ENCODE peak calls at places on chromosomes 5 and 9, in seven cellular contexts. X is ovary; W is mammary epithelial cell; Q is effector memory CD4-positive, alpha-beta T cell; C is stomach; N is GM23248; U is CD8-positive, alpha-beta memory T cell. B is an unnamed sample.

GRCh38 chr9:72926506-72926905 is 26.3 kb downstream of the ALDH1A1 start:
- DNase-seq in X (no peak), W (no peak), Q (no peak), C (no peak), N (no peak), U (no peak), B (no peak)

GRCh38 chr5:39503148-39503547 is 78.4 kb upstream of the DAB2 start:
- DNase-seq in X (peak; percentile 63), W (no peak), Q (no peak), C (peak; percentile 26), N (peak; percentile 80), U (no peak), B (peak; percentile 49)

GRCh38 chr5:75734913-75735789 is 17.9 kb upstream of the POC5 start:
- DNase-seq in X (no peak), W (peak; percentile 16), Q (no peak), C (peak; percentile 55), N (peak; percentile 43), U (no peak), B (no peak)

GRCh38 chr9:13688990-13689600 is 409.6 kb upstream of the MPDZ start:
- DNase-seq in X (no peak), W (peak; percentile 8), Q (no peak), C (no peak), N (peak; percentile 20), U (no peak), B (no peak)

GRCh38 chr5:150783422-150783928 is 4.9 kb downstream of the SMIM3 start:
- DNase-seq in X (peak; percentile 68), W (peak; percentile 91), Q (peak; percentile 67), C (peak; percentile 54), N (peak; percentile 96), U (peak; percentile 29), B (peak; percentile 63)

GRCh38 chr5:10474521-10475075 is 32.9 kb downstream of the ROPN1L start:
- DNase-seq in X (no peak), W (no peak), Q (no peak), C (no peak), N (peak; percentile 76), U (no peak), B (no peak)

GRCh38 chr9:129290606-129291005 is 112.5 kb upstream of the IER5L start:
- DNase-seq in X (peak; percentile 6), W (no peak), Q (no peak), C (no peak), N (no peak), U (no peak), B (peak; percentile 49)

GRCh38 chr5:176596689-176597416 is 13.1 kb downstream of the GPRIN1 start:
- DNase-seq in X (peak; percentile 15), W (no peak), Q (peak; percentile 60), C (peak; percentile 42), N (peak; percentile 51), U (peak; percentile 44), B (no peak)

GRCh38 chr5:6497267-6497666 is 48.6 kb downstream of the UBE2QL1 start:
- DNase-seq in X (no peak), W (no peak), Q (no peak), C (no peak), N (no peak), U (no peak), B (no peak)

GRCh38 chr5:143234162-143234842 is 169.2 kb downstream of the NR3C1 start:
- DNase-seq in X (no peak), W (no peak), Q (no peak), C (no peak), N (no peak), U (no peak), B (no peak)

GRCh38 chr5:84384604-84385575 is at the start of gene EDIL3:
- DNase-seq in X (no peak), W (peak; percentile 5), Q (no peak), C (no peak), N (peak; percentile 56), U (no peak), B (no peak)

GRCh38 chr5:91848453-91848852 is 465.3 kb upstream of the ARRDC3 start:
- DNase-seq in X (no peak), W (peak; percentile 70), Q (no peak), C (no peak), N (peak; percentile 76), U (no peak), B (no peak)

GRCh38 chr5:161562446-161562845 is 15.9 kb upstream of the GABRB2 start:
- DNase-seq in X (no peak), W (no peak), Q (no peak), C (no peak), N (no peak), U (no peak), B (no peak)

GRCh38 chr5:14664270-14665109 is at the start of gene OTULIN:
- DNase-seq in X (peak; percentile 91), W (peak; percentile 91), Q (peak; percentile 78), C (peak; percentile 90), N (peak; percentile 95), U (peak; percentile 75), B (peak; percentile 91)
- H3K4me1 ChIP-seq in X (peaks cover 4% of the 10 kb centered on the region), W (peaks cover 39% of the 10 kb centered on the region), Q (peaks cover 37% of the 10 kb centered on the region), C (peaks cover 16% of the 10 kb centered on the region), N (peaks cover 40% of the 10 kb centered on the region), U (peaks cover 51% of the 10 kb centered on the region), B (peaks cover 12% of the 10 kb centered on the region)

DNA sequence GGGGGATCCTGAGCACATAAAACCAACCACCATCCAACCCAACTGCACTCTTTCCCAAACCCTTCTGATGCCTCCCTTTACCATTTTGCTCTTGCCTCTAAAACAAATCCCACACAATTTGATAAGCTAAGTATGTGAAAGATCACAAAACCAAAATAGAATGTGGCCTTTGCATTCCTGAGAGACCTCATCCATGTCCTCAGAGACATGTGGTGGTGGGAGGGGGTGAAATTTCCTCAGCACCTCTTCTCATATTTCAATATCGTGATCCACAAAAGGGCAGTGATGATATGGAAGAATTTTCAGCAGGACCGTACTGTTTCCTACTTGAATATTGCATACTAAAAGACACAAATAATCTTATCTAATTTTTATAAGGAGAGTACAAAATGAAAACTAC is 423.3 kb downstream of the TLE1 start:
- DNase-seq in X (no peak), W (no peak), Q (no peak), C (no peak), N (no peak), U (no peak), B (no peak)
- H3K27me3 ChIP-seq in X (no peaks in the 10 kb centered on the region), W (peaks cover 5% of the 10 kb centered on the region), Q (no peaks in the 10 kb centered on the region), C (no peaks in the 10 kb centered on the region), N (no peaks in the 10 kb centered on the region), U (no peaks in the 10 kb centered on the region), B (no peaks in the 10 kb centered on the region)

DNA sequence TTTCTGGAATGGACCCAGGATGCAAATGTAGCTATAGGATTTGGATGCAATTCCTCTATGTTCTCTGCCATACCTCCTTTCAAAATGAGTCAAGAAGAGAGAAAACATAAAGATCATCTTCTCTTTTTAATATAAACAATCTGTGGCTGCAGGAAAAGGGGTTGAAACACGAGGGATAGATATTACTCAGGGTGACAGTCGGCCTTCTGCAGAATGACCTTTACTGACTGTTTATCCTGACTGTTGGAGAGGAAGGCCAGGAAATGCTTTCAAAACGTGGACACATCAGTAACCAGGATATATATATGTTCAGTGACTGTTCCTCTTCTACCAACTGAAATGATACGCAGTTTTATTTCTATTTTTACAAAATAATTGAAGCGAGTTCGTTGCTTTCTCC is 44.4 kb downstream of the ACTBL2 start:
- DNase-seq in X (no peak), W (no peak), Q (no peak), C (no peak), N (peak; percentile 32), U (no peak), B (no peak)
- H3K4me1 ChIP-seq in X (peaks cover 8% of the 10 kb centered on the region), W (peaks cover 40% of the 10 kb centered on the region), Q (no peaks in the 10 kb centered on the region), C (peaks cover 23% of the 10 kb centered on the region), N (peaks cover 71% of the 10 kb centered on the region), U (no peaks in the 10 kb centered on the region), B (peaks cover 19% of the 10 kb centered on the region)

DNA sequence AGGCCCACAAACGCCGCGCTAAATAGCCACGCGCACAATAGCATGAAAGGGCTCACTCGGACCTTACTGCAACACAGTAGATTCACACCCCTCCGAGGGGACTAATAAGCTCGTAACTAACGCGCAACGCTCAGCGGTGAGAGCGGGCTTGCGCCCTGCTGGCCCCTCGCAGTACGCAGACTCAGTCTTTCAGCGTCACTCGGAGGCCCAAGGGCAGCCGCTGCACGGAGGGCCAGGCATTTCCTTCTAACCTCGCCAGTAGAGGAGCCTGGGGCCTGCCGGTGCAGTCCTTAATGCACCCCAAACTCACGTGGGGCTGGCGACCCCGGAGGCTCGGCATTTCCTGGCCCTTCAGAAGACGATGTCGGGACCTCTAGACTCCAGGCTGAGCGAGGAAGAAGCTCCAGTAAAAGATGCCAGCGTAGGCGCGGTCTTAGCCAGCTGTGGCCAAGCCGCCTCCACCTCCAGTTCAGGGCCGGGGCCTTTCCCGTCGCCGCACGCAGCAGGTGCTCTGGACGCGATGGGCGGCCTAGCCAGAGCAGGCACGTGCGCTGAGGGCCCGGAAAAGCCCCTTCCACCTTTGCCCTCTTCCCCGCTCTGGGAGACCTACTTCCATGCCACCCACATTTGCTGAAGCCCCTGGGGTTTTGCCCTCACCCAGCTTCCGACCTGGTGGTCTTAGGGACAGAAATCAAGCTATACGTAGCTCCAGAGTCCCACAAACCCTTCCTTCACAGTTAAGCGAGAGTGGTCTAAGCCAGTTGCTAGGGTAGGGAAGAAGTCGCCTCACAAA is 38.3 kb upstream of the TIFAB start:
- DNase-seq in X (no peak), W (no peak), Q (no peak), C (no peak), N (no peak), U (no peak), B (no peak)
- H3K27me3 ChIP-seq in X (no peaks in the 10 kb centered on the region), W (no peaks in the 10 kb centered on the region), Q (peaks cover 36% of the 10 kb centered on the region), C (peaks cover 65% of the 10 kb centered on the region), N (no peaks in the 10 kb centered on the region), U (peaks cover 20% of the 10 kb centered on the region), B (no peaks in the 10 kb centered on the region)

DNA sequence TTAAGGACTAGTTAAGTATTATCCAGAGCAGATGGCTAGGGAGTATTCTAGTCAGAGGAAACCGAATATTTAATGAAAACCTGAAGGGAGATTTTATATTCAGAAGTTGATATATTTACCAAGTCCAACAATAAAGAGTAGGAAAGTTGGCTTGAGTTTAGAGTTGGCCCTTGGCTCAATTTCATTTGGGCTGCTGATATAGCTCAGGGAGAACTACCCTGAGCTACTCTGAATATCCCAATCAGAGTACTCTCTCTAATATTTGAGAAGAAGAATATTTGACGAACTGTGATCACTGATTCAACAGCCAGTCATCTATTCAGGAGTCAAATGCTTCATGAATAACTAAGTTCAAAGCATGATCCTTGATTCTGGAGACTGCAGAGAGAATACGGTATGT is 34.5 kb downstream of the TBCA start:
- DNase-seq in X (no peak), W (no peak), Q (no peak), C (no peak), N (no peak), U (no peak), B (no peak)
- H3K4me1 ChIP-seq in X (peaks cover 4% of the 10 kb centered on the region), W (no peaks in the 10 kb centered on the region), Q (no peaks in the 10 kb centered on the region), C (no peaks in the 10 kb centered on the region), N (peaks cover 4% of the 10 kb centered on the region), U (no peaks in the 10 kb centered on the region), B (peaks cover 22% of the 10 kb centered on the region)

GRCh38 chr9:130938652-130939404 is at the start of gene FIBCD1:
- DNase-seq in X (no peak), W (peak; percentile 61), Q (no peak), C (no peak), N (peak; percentile 71), U (no peak), B (no peak)
- H3K27me3 ChIP-seq in X (peaks cover 12% of the 10 kb centered on the region), W (no peaks in the 10 kb centered on the region), Q (peaks cover 33% of the 10 kb centered on the region), C (peaks cover 95% of the 10 kb centered on the region), N (peaks cover 13% of the 10 kb centered on the region), U (peaks cover 73% of the 10 kb centered on the region), B (peaks cover 15% of the 10 kb centered on the region)

DNA sequence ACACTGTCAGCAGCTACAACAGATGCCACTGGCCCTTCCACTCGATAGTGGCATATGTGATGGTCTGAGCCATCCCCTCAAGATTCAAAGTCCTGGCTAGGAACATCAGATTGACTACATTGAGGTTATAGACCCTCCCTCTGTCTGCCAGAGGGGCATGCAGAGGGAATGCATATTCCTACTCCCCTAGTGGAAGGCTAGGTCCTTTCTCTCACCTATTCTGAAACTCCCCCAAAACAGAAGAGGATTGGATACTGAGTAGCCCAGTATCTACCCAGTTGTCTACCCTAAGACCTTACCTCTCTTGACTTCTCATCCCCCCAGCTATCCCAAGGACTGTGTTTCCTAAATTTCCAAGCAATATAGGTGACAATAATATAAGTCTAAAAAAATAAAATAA is 78.5 kb upstream of the PDE4D start:
- DNase-seq in X (no peak), W (no peak), Q (no peak), C (no peak), N (no peak), U (no peak), B (no peak)
- H3K4me1 ChIP-seq in X (no peaks in the 10 kb centered on the region), W (no peaks in the 10 kb centered on the region), Q (no peaks in the 10 kb centered on the region), C (no peaks in the 10 kb centered on the region), N (no peaks in the 10 kb centered on the region), U (no peaks in the 10 kb centered on the region), B (no peaks in the 10 kb centered on the region)

B was measured in lung.